ENCODE peak calls at places on chromosomes 5 and 9, in four cellular contexts. N is BJ, W is left lung, H is skeletal muscle cell. Y is an unnamed sample.

GRCh38 chr5:132746592-132747063 is 598 bp upstream of the CCNI2 start:
- DNase-seq in N (no peak), W (no peak), H (no peak), Y (peak; percentile 16)

GRCh38 chr9:78860806-78861475 is 564.0 kb downstream of the PSAT1 start:
- DNase-seq in N (peak; percentile 73), W (no peak), H (peak; percentile 48), Y (peak; percentile 84)

GRCh38 chr5:126031989-126032716 is 391.1 kb upstream of the GRAMD2B start:
- DNase-seq in N (no peak), W (no peak), H (peak; percentile 69), Y (peak; percentile 19)

GRCh38 chr5:54547711-54548250 is 30.2 kb downstream of the SNX18 start:
- DNase-seq in N (no peak), W (no peak), H (peak; percentile 74), Y (peak; percentile 89)

GRCh38 chr5:67281874-67282273 is 85.3 kb upstream of the CD180 start:
- DNase-seq in N (no peak), W (no peak), H (no peak), Y (no peak)

GRCh38 chr5:132489051-132489770 is 1.4 kb downstream of the IRF1 start:
- DNase-seq in N (no peak), W (no peak), H (no peak), Y (no peak)

GRCh38 chr5:173234129-173234793 is 745 bp downstream of the NKX2-5 start:
- DNase-seq in N (no peak), W (no peak), H (no peak), Y (peak; percentile 35)

GRCh38 chr5:23523998-23524397 is 16.6 kb downstream of the PRDM9 start:
- DNase-seq in N (no peak), W (no peak), H (no peak), Y (no peak)

GRCh38 chr9:127083133-127083532 is 39.3 kb downstream of the ANGPTL2 start:
- DNase-seq in N (no peak), W (no peak), H (no peak), Y (no peak)

GRCh38 chr5:73938280-73938937 is 312.4 kb downstream of the ARHGEF28 start:
- DNase-seq in N (peak; percentile 92), W (no peak), H (peak; percentile 90), Y (peak; percentile 91)

GRCh38 chr5:96093340-96093739 is 131.7 kb upstream of the ELL2 start:
- DNase-seq in N (no peak), W (no peak), H (no peak), Y (no peak)

GRCh38 chr5:157342822-157343402 is 77.0 kb downstream of the CYFIP2 start:
- DNase-seq in N (no peak), W (no peak), H (no peak), Y (peak; percentile 34)

GRCh38 chr5:108654042-108654441 is 93.7 kb upstream of the FER start:
- DNase-seq in N (no peak), W (no peak), H (no peak), Y (no peak)

GRCh38 chr9:36479086-36479485 is 79.0 kb upstream of the RNF38 start:
- DNase-seq in N (no peak), W (no peak), H (no peak), Y (no peak)

GRCh38 chr5:118919016-118919415 is 69.3 kb downstream of the DTWD2 start:
- DNase-seq in N (peak; percentile 0), W (no peak), H (no peak), Y (peak; percentile 51)

GRCh38 chr5:140261403-140262171 is 41.3 kb downstream of the PFDN1 start:
- DNase-seq in N (peak; percentile 52), W (peak; percentile 83), H (peak; percentile 59), Y (peak; percentile 93)

GRCh38 chr5:172605466-172605865 is 35.6 kb upstream of the NEURL1B start:
- DNase-seq in N (no peak), W (no peak), H (no peak), Y (no peak)

GRCh38 chr5:157890825-157891587 is 32.1 kb upstream of the CLINT1 start:
- DNase-seq in N (no peak), W (no peak), H (no peak), Y (peak; percentile 6)

GRCh38 chr5:41347569-41347968 is 134.2 kb upstream of the C6 start:
- DNase-seq in N (no peak), W (no peak), H (no peak), Y (no peak)

GRCh38 chr9:69937358-69937757 is 106.3 kb upstream of the MAMDC2 start:
- DNase-seq in N (no peak), W (no peak), H (no peak), Y (no peak)

GRCh38 chr5:107861565-107861964 is 190.8 kb upstream of the EFNA5 start:
- DNase-seq in N (no peak), W (no peak), H (no peak), Y (no peak)

GRCh38 chr5:60026174-60026573 is 132.6 kb upstream of the PDE4D start:
- DNase-seq in N (peak; percentile 77), W (no peak), H (peak; percentile 19), Y (peak; percentile 26)

GRCh38 chr9:128689820-128690683 is 1.0 kb downstream of the SET start:
- DNase-seq in N (no peak), W (no peak), H (no peak), Y (no peak)

GRCh38 chr9:126523621-126524111 is 90.1 kb upstream of the LMX1B start:
- DNase-seq in N (no peak), W (no peak), H (no peak), Y (no peak)

GRCh38 chr5:157279605-157280239 is 13.8 kb downstream of the CYFIP2 start:
- DNase-seq in N (no peak), W (no peak), H (no peak), Y (no peak)

GRCh38 chr5:176608937-176609723 is 826 bp downstream of the GPRIN1 start:
- DNase-seq in N (no peak), W (no peak), H (no peak), Y (no peak)

GRCh38 chr5:40755407-40756365 is at the start of gene TTC33:
- DNase-seq in N (peak; percentile 57), W (peak; percentile 95), H (peak; percentile 84), Y (peak; percentile 95)

GRCh38 chr9:95008151-95008771 is 281.8 kb downstream of the AOPEP start:
- DNase-seq in N (no peak), W (no peak), H (no peak), Y (peak; percentile 56)

GRCh38 chr5:139711067-139711851 is 63.1 kb downstream of the CXXC5 start:
- DNase-seq in N (no peak), W (no peak), H (no peak), Y (peak; percentile 46)

DNA sequence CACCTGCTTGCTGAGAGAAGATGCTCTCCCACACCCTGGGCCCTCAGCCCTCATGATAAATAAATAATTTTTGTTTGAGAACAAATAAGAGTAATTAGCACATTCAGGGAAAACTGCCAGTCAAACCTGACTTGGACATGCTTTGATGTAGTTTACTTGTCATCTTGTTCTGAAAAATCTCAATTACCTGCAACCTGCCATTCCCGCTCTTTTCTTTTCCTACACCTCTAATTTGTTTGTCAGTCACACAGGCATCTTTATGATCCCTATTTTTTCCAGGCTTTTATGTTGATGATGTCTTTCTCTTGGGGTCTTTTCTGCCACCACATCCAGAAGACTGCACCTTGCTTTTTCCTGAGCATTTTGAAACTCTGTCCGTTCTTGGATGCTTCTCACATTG is 28.6 kb upstream of the TGFBI start:
- DNase-seq in N (no peak), W (no peak), H (no peak), Y (no peak)
- H3K4me3 ChIP-seq in N (no peak overlapping the region), W (no peak overlapping the region), H (no peak overlapping the region), Y (no peak overlapping the region)

GRCh38 chr9:135087899-135088347 is 455 bp downstream of the OLFM1 start:
- DNase-seq in N (no peak), W (no peak), H (no peak), Y (no peak)
- H3K4me3 ChIP-seq in N (no peak overlapping the region), W (peak overlapping the region; percentile 9), H (peak overlapping the region; percentile 20), Y (no peak overlapping the region)

DNA sequence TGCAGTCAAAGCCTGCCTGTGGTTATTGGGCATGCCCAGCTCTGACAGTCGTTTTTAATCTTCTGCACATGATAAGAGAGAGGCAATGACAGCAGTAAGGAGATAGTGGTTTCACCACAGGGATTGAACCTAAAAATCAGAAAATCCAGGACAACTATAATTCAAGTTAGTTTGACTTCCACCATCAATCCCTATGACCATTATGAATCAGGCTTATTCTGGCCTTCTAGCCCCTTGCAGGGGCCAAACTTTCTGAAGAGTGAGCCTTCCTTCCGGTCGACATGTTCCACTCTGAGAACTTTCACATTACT is 782.9 kb upstream of the NUDT12 start:
- DNase-seq in N (no peak), W (no peak), H (no peak), Y (no peak)
- H3K4me3 ChIP-seq in N (no peak overlapping the region), W (no peak overlapping the region), H (peak overlapping the region; percentile 14), Y (no peak overlapping the region)

GRCh38 chr9:137429974-137430722 is 7.0 kb downstream of the NOXA1 start:
- DNase-seq in N (no peak), W (no peak), H (no peak), Y (no peak)
- H3K4me3 ChIP-seq in N (no peak overlapping the region), W (no peak overlapping the region), H (no peak overlapping the region), Y (no peak overlapping the region)

GRCh38 chr5:159917919-159918487 is 1.7 kb downstream of the ADRA1B start:
- DNase-seq in N (no peak), W (no peak), H (no peak), Y (no peak)
- H3K4me3 ChIP-seq in N (no peak overlapping the region), W (no peak overlapping the region), H (peak overlapping the region; percentile 10), Y (no peak overlapping the region)

GRCh38 chr9:107637421-107638420 is 148.2 kb upstream of the KLF4 start:
- DNase-seq in N (peak; percentile 90), W (peak; percentile 88), H (peak; percentile 94), Y (peak; percentile 98)
- H3K4me3 ChIP-seq in N (peak overlapping the region; percentile 46), W (peak overlapping the region; percentile 7), H (peak overlapping the region; percentile 49), Y (peak overlapping the region; percentile 62)

GRCh38 chr9:101354143-101354764 is 30.6 kb downstream of the BAAT start:
- DNase-seq in N (no peak), W (no peak), H (no peak), Y (no peak)

GRCh38 chr9:101354765-101355708 is 29.8 kb downstream of the BAAT start:
- DNase-seq in N (no peak), W (no peak), H (no peak), Y (no peak)

GRCh38 chr9:101353683-101354082 is 31.1 kb downstream of the BAAT start:
- DNase-seq in N (no peak), W (no peak), H (no peak), Y (no peak)

GRCh38 chr9:101352892-101353462 is 31.8 kb downstream of the BAAT start:
- DNase-seq in N (no peak), W (no peak), H (no peak), Y (no peak)

GRCh38 chr9:101350285-101350684 is 34.5 kb downstream of the BAAT start:
- DNase-seq in N (no peak), W (no peak), H (no peak), Y (no peak)
- H3K4me3 ChIP-seq in N (no peak overlapping the region), W (no peak overlapping the region), H (no peak overlapping the region), Y (no peak overlapping the region)

GRCh38 chr9:72574156-72574810 is 52.9 kb downstream of the TMC1 start:
- DNase-seq in N (no peak), W (no peak), H (no peak), Y (no peak)
- H3K4me3 ChIP-seq in N (no peak overlapping the region), W (no peak overlapping the region), H (no peak overlapping the region), Y (no peak overlapping the region)

GRCh38 chr5:1931590-1932138 is 48.9 kb upstream of the IRX4 start:
- DNase-seq in N (no peak), W (no peak), H (no peak), Y (no peak)
- H3K4me3 ChIP-seq in N (no peak overlapping the region), W (peak overlapping the region; percentile 15), H (no peak overlapping the region), Y (no peak overlapping the region)

Y was measured in fibroblast of villous mesenchyme.